ENCODE peak calls at places on chromosomes 1 and 21, in ten cellular contexts. F is adipocyte, C is upper lobe of left lung, A is cardiac muscle cell, M is upper lobe of right lung, Y is neural progenitor cell, W is fibroblast of lung, V is right lobe of liver, J is tibial nerve, X is pancreas. D is an unnamed sample.

GRCh38 chr1:241749924-241750695 is 97.9 kb upstream of the EXO1 start:
- DNase-seq in X (no peak), M (no peak), F (no peak), A (no peak), J (no peak), W (no peak), V (no peak), Y (no peak), C (no peak), D (no peak)

GRCh38 chr1:7410156-7410555 is 360.9 kb upstream of the VAMP3 start:
- DNase-seq in X (no peak), C (peak; percentile 40), F (no peak), A (no peak), Y (no peak), V (no peak), W (no peak), J (no peak), M (no peak), D (no peak)

GRCh38 chr1:198934901-198935301 is 296.1 kb downstream of the PTPRC start:
- DNase-seq in V (no peak), X (no peak), J (no peak), W (no peak), A (peak; percentile 46), C (no peak), Y (no peak), M (no peak), F (peak; percentile 64), D (peak; percentile 61)

GRCh38 chr1:23591460-23592208 is 32.3 kb upstream of the ID3 start:
- DNase-seq in W (no peak), J (no peak), Y (no peak), A (no peak), M (no peak), C (no peak), X (no peak), F (no peak), V (no peak), D (no peak)

GRCh38 chr1:38029725-38030511 is 16.7 kb downstream of the POU3F1 start:
- DNase-seq in C (no peak), F (peak; percentile 34), J (no peak), Y (no peak), M (no peak), X (peak; percentile 59), A (peak; percentile 75), W (peak; percentile 57), V (no peak), D (no peak)

GRCh38 chr1:180533571-180533987 is 25.2 kb upstream of the OVAAL start:
- DNase-seq in M (peak; percentile 77), J (peak; percentile 74), V (peak; percentile 68), X (peak; percentile 64), C (no peak), W (peak; percentile 59), Y (peak; percentile 89), F (peak; percentile 75), A (peak; percentile 67), D (peak; percentile 49)

GRCh38 chr1:150192012-150192411 is 42.3 kb downstream of the PLEKHO1 start:
- DNase-seq in V (no peak), W (no peak), A (peak; percentile 78), M (no peak), C (no peak), Y (no peak), J (no peak), F (peak; percentile 65), X (no peak), D (no peak)

GRCh38 chr1:97508653-97509218 is 412.1 kb downstream of the DPYD start:
- DNase-seq in M (no peak), F (no peak), X (no peak), V (no peak), J (no peak), A (no peak), C (no peak), W (no peak), Y (no peak), D (no peak)

GRCh38 chr1:116767782-116768382 is 13.7 kb downstream of the CD2 start:
- DNase-seq in Y (no peak), V (no peak), M (no peak), J (no peak), C (no peak), F (no peak), A (no peak), X (no peak), W (no peak), D (no peak)

GRCh38 chr21:32048353-32048752 is 175.5 kb downstream of the HUNK start:
- DNase-seq in C (no peak), A (no peak), X (no peak), Y (no peak), F (no peak), W (no peak), V (no peak), M (no peak), J (no peak), D (no peak)

GRCh38 chr1:43273708-43274107 is 3.9 kb downstream of the TMEM125 start:
- DNase-seq in C (no peak), Y (no peak), M (no peak), W (no peak), F (no peak), A (no peak), J (no peak), X (peak; percentile 6), V (peak; percentile 13), D (no peak)

GRCh38 chr1:162235261-162235780 is 141.3 kb downstream of the SPATA46 start:
- DNase-seq in F (peak; percentile 8), Y (peak; percentile 27), A (peak; percentile 42), J (peak; percentile 10), M (no peak), V (peak; percentile 95), W (peak; percentile 45), C (no peak), X (no peak), D (no peak)

GRCh38 chr1:25645641-25646400 is 29.2 kb downstream of the MAN1C1 start:
- DNase-seq in F (no peak), V (no peak), A (no peak), X (no peak), M (peak; percentile 58), J (no peak), C (peak; percentile 41), Y (no peak), W (no peak), D (no peak)

GRCh38 chr1:59028052-59028451 is 244.2 kb upstream of the JUN start:
- DNase-seq in W (no peak), J (no peak), Y (no peak), M (no peak), F (no peak), X (no peak), V (no peak), C (no peak), A (no peak), D (no peak)

GRCh38 chr1:77978293-77978968 is 441 bp downstream of the FUBP1 start:
- DNase-seq in X (peak; percentile 81), A (peak; percentile 97), Y (peak; percentile 90), C (peak; percentile 86), J (peak; percentile 82), W (peak; percentile 97), V (no peak), F (peak; percentile 97), M (no peak), D (peak; percentile 87)

GRCh38 chr1:116529681-116530080 is 41.1 kb downstream of the CD58 start:
- DNase-seq in W (no peak), M (no peak), C (no peak), J (no peak), A (no peak), F (no peak), V (no peak), X (no peak), Y (no peak), D (no peak)

GRCh38 chr21:30320215-30320614 is at the start of gene KRTAP26-1:
- DNase-seq in A (no peak), M (no peak), Y (no peak), X (no peak), F (no peak), J (no peak), C (no peak), V (no peak), W (no peak), D (no peak)

GRCh38 chr1:156368889-156369684 is at the start of gene RHBG:
- DNase-seq in J (no peak), W (peak; percentile 6), V (peak; percentile 85), X (peak; percentile 80), F (peak; percentile 54), M (peak; percentile 87), Y (peak; percentile 78), C (peak; percentile 90), A (peak; percentile 42), D (no peak)

GRCh38 chr21:26739189-26739588 is 106.0 kb downstream of the ADAMTS1 start:
- DNase-seq in A (peak; percentile 73), X (no peak), F (peak; percentile 69), W (peak; percentile 57), J (no peak), Y (no peak), C (no peak), M (no peak), V (no peak), D (no peak)

GRCh38 chr1:18943914-18944572 is 12.4 kb downstream of the IFFO2 start:
- DNase-seq in C (no peak), A (no peak), F (no peak), Y (no peak), V (no peak), X (no peak), J (no peak), M (no peak), W (no peak), D (no peak)
- H3K4me1 ChIP-seq in C (peaks cover 60% of the 10 kb centered on the region), A (peaks cover 27% of the 10 kb centered on the region), F (peaks cover 45% of the 10 kb centered on the region), Y (peaks cover 23% of the 10 kb centered on the region), V (peaks cover 30% of the 10 kb centered on the region), X (peaks cover 43% of the 10 kb centered on the region), J (no peaks in the 10 kb centered on the region), M (peaks cover 76% of the 10 kb centered on the region), W (peaks cover 41% of the 10 kb centered on the region), D (peaks cover 79% of the 10 kb centered on the region)

GRCh38 chr1:190226006-190226405 is 251.7 kb downstream of the BRINP3 start:
- DNase-seq in W (no peak), F (no peak), J (no peak), Y (no peak), V (no peak), C (no peak), M (no peak), A (peak; percentile 3), X (no peak), D (no peak)
- H3K27me3 ChIP-seq in W (no peaks in the 10 kb centered on the region), F (no peaks in the 10 kb centered on the region), J (no peaks in the 10 kb centered on the region), Y (no peaks in the 10 kb centered on the region), V (no peaks in the 10 kb centered on the region), C (no peaks in the 10 kb centered on the region), M (no peaks in the 10 kb centered on the region), A (no peaks in the 10 kb centered on the region), X (no peaks in the 10 kb centered on the region), D (no peaks in the 10 kb centered on the region)

GRCh38 chr1:102084771-102085535 is 88.2 kb upstream of the OLFM3 start:
- DNase-seq in Y (no peak), J (no peak), M (no peak), X (no peak), W (no peak), C (no peak), A (no peak), V (no peak), F (no peak), D (no peak)

GRCh38 chr1:102085896-102086295 is 89.2 kb upstream of the OLFM3 start:
- DNase-seq in F (no peak), A (no peak), J (no peak), C (no peak), W (no peak), Y (peak; percentile 50), X (no peak), V (no peak), M (no peak), D (no peak)

GRCh38 chr1:102083186-102083585 is 86.5 kb upstream of the OLFM3 start:
- DNase-seq in C (no peak), Y (no peak), F (no peak), X (no peak), A (no peak), J (no peak), W (no peak), V (no peak), M (no peak), D (no peak)
- H3K9me3 ChIP-seq in C (no peaks in the 10 kb centered on the region), Y (no peaks in the 10 kb centered on the region), F (peaks cover 5% of the 10 kb centered on the region), X (no peaks in the 10 kb centered on the region), A (no peaks in the 10 kb centered on the region), J (no peaks in the 10 kb centered on the region), W (no peaks in the 10 kb centered on the region), V (no peaks in the 10 kb centered on the region), M (no peaks in the 10 kb centered on the region), D (peaks cover 6% of the 10 kb centered on the region)

GRCh38 chr1:45679123-45679522 is 7.2 kb downstream of the GPBP1L1 start:
- DNase-seq in M (no peak), Y (no peak), X (no peak), F (peak; percentile 50), J (no peak), V (no peak), A (peak; percentile 55), W (no peak), C (no peak), D (no peak)
- H3K4me1 ChIP-seq in M (peaks cover 87% of the 10 kb centered on the region), Y (peaks cover 27% of the 10 kb centered on the region), X (peaks cover 34% of the 10 kb centered on the region), F (peaks cover 57% of the 10 kb centered on the region), J (peaks cover 6% of the 10 kb centered on the region), V (peaks cover 80% of the 10 kb centered on the region), A (peaks cover 45% of the 10 kb centered on the region), W (peaks cover 6% of the 10 kb centered on the region), C (peaks cover 84% of the 10 kb centered on the region), D (peaks cover 30% of the 10 kb centered on the region)